ENCODE peak calls at places on chromosomes 4 and X, in four cellular contexts. K is Right ventricle myocardium superior, G is activated gamma-delta T cell treated with Interleukin-2 at 50 U/mL for 16 hours, P is GM12865. J is an unnamed sample.

GRCh38 chr4:48137766-48138349 is 3.8 kb upstream of the TXK start:
- DNase-seq in P (no peak), G (no peak), K (no peak), J (peak)

GRCh38 chr4:185004562-185005208 is 13.6 kb upstream of the HELT start:
- DNase-seq in K (peak), G (no peak), P (no peak), J (no peak)

GRCh38 chr4:172692701-172693100 is 475.9 kb upstream of the GALNT7 start:
- DNase-seq in G (no peak), P (no peak), K (no peak), J (no peak)

GRCh38 chrX:21985332-21985777 is 44.8 kb downstream of the SMS start:
- DNase-seq in G (peak), K (peak), P (peak), J (peak)

GRCh38 chr4:164481306-164482091 is 272.4 kb upstream of the SMIM31 start:
- DNase-seq in G (no peak), K (no peak), P (no peak), J (no peak)

GRCh38 chrX:132023896-132024386 is 839 bp downstream of the STK26 start:
- DNase-seq in P (peak), K (peak), G (peak), J (peak)

GRCh38 chr4:124713213-124713592 is 671 bp upstream of the ANKRD50 start:
- DNase-seq in P (peak), G (peak), K (peak), J (no peak)

GRCh38 chrX:105375816-105376215 is 155.3 kb upstream of the TEX13A start:
- DNase-seq in P (no peak), K (no peak), G (no peak), J (no peak)

GRCh38 chrX:69277961-69278795 is 112.9 kb upstream of the PJA1 start:
- DNase-seq in G (no peak), P (no peak), K (no peak), J (no peak)

GRCh38 chr4:147360301-147360700 is 120.6 kb upstream of the EDNRA start:
- DNase-seq in K (no peak), G (no peak), P (no peak), J (no peak)

GRCh38 chrX:2317527-2318055 is 183.2 kb downstream of the DHRSX start:
- DNase-seq in P (no peak), K (no peak), G (no peak), J (no peak)

GRCh38 chrX:153374426-153374825 is 26.7 kb downstream of the PNMA6E start:
- DNase-seq in P (no peak), K (no peak), G (no peak), J (no peak)

GRCh38 chr4:106369456-106370060 is 980 bp upstream of the GIMD1 start:
- DNase-seq in G (no peak), P (peak), K (no peak), J (no peak)

GRCh38 chr4:158810487-158811215 is 41.8 kb downstream of the FNIP2 start:
- DNase-seq in G (no peak), P (no peak), K (peak), J (no peak)

GRCh38 chr4:6221851-6222760 is 21.8 kb upstream of the JAKMIP1 start:
- DNase-seq in P (no peak), G (peak), K (no peak), J (no peak)

GRCh38 chr4:95513022-95513421 is 35.8 kb downstream of the UNC5C start:
- DNase-seq in P (no peak), K (no peak), G (no peak), J (no peak)